ENCODE peak calls at places on chromosomes 3 and 15, in six cellular contexts. One of them, this sample, is unnamed.

GRCh38 chr3:55491296-55491816 is 4.2 kb upstream of the WNT5A start:
- DNase-seq in H1: no peak
- DNase-seq in trophoblast cell: no peak
- DNase-seq in neuronal stem cell: no peak
- DNase-seq in H9: no peak
- DNase-seq in IMR-90: peak; percentile 92
- DNase-seq in this sample: peak; percentile 74

GRCh38 chr3:160170409-160171370 is 54.5 kb upstream of the C3orf80 start:
- DNase-seq in IMR-90: no peak
- DNase-seq in neuronal stem cell: no peak
- DNase-seq in H9: no peak
- DNase-seq in trophoblast cell: peak; percentile 8
- DNase-seq in H1: no peak
- DNase-seq in this sample: no peak

GRCh38 chr3:10374311-10374710 is 53.4 kb upstream of the SEC13 start:
- DNase-seq in neuronal stem cell: no peak
- DNase-seq in H1: peak; percentile 42
- DNase-seq in H9: no peak
- DNase-seq in trophoblast cell: no peak
- DNase-seq in IMR-90: no peak
- DNase-seq in this sample: no peak

GRCh38 chr3:167913218-167913902 is 177.8 kb downstream of the SERPINI1 start:
- DNase-seq in neuronal stem cell: no peak
- DNase-seq in trophoblast cell: no peak
- DNase-seq in H1: no peak
- DNase-seq in H9: peak; percentile 52
- DNase-seq in IMR-90: peak; percentile 3
- DNase-seq in this sample: peak; percentile 54

GRCh38 chr3:171383206-171384018 is 76.8 kb downstream of the TNIK start:
- DNase-seq in IMR-90: peak; percentile 47
- DNase-seq in H9: no peak
- DNase-seq in trophoblast cell: peak; percentile 49
- DNase-seq in H1: no peak
- DNase-seq in neuronal stem cell: no peak
- DNase-seq in this sample: peak; percentile 47

GRCh38 chr3:108119398-108120109 is 28.7 kb upstream of the CD47 start:
- DNase-seq in trophoblast cell: no peak
- DNase-seq in H1: no peak
- DNase-seq in H9: no peak
- DNase-seq in neuronal stem cell: no peak
- DNase-seq in IMR-90: no peak
- DNase-seq in this sample: no peak

GRCh38 chr3:19216669-19217337 is 68.5 kb downstream of the KCNH8 start:
- DNase-seq in neuronal stem cell: no peak
- DNase-seq in H1: no peak
- DNase-seq in IMR-90: no peak
- DNase-seq in H9: no peak
- DNase-seq in trophoblast cell: no peak
- DNase-seq in this sample: no peak

GRCh38 chr3:183579967-183580720 is 24.6 kb upstream of the KLHL6 start:
- DNase-seq in H9: no peak
- DNase-seq in neuronal stem cell: no peak
- DNase-seq in H1: no peak
- DNase-seq in trophoblast cell: no peak
- DNase-seq in IMR-90: no peak
- DNase-seq in this sample: no peak

GRCh38 chr15:94231728-94232086 is 346 bp downstream of the MCTP2 start:
- DNase-seq in H1: no peak
- DNase-seq in neuronal stem cell: peak; percentile 5
- DNase-seq in trophoblast cell: no peak
- DNase-seq in IMR-90: no peak
- DNase-seq in H9: no peak
- DNase-seq in this sample: peak; percentile 70

GRCh38 chr3:23481660-23482278 is 278.6 kb downstream of the UBE2E2 start:
- DNase-seq in H1: no peak
- DNase-seq in trophoblast cell: no peak
- DNase-seq in IMR-90: no peak
- DNase-seq in neuronal stem cell: no peak
- DNase-seq in H9: no peak
- DNase-seq in this sample: peak; percentile 21

GRCh38 chr3:106635271-106635670 is 742.0 kb upstream of the CCDC54 start:
- DNase-seq in neuronal stem cell: no peak
- DNase-seq in H9: no peak
- DNase-seq in H1: no peak
- DNase-seq in trophoblast cell: no peak
- DNase-seq in IMR-90: peak; percentile 91
- DNase-seq in this sample: peak; percentile 56

GRCh38 chr15:81809543-81809942 is 236.3 kb downstream of the MEX3B start:
- DNase-seq in H9: peak; percentile 67
- DNase-seq in trophoblast cell: no peak
- DNase-seq in neuronal stem cell: no peak
- DNase-seq in IMR-90: peak; percentile 8
- DNase-seq in H1: no peak
- DNase-seq in this sample: no peak

GRCh38 chr3:197926418-197926817 is 23.6 kb upstream of the RPL35A start:
- DNase-seq in neuronal stem cell: no peak
- DNase-seq in H1: peak; percentile 89
- DNase-seq in trophoblast cell: no peak
- DNase-seq in H9: peak; percentile 67
- DNase-seq in IMR-90: no peak
- DNase-seq in this sample: no peak

GRCh38 chr15:40594429-40594836 is 384 bp downstream of the KNL1 start:
- DNase-seq in neuronal stem cell: no peak
- DNase-seq in H9: peak; percentile 69
- DNase-seq in trophoblast cell: peak; percentile 51
- DNase-seq in IMR-90: peak; percentile 16
- DNase-seq in H1: no peak
- DNase-seq in this sample: peak; percentile 76
- H2BK5ac ChIP-seq in neuronal stem cell: peak overlapping the region; percentile 99
- H2BK5ac ChIP-seq in H9: no peak overlapping the region
- H2BK5ac ChIP-seq in trophoblast cell: peak overlapping the region; percentile 94
- H2BK5ac ChIP-seq in IMR-90: no peak overlapping the region
- H2BK5ac ChIP-seq in H1: peak overlapping the region; percentile 91
- H2BK5ac ChIP-seq in this sample: no peak overlapping the region

GRCh38 chr15:66756220-66756769 is 54.3 kb downstream of the SMAD6 start:
- DNase-seq in neuronal stem cell: no peak
- DNase-seq in trophoblast cell: no peak
- DNase-seq in IMR-90: no peak
- DNase-seq in H9: no peak
- DNase-seq in H1: no peak
- DNase-seq in this sample: no peak

GRCh38 chr15:66754789-66755188 is 52.8 kb downstream of the SMAD6 start:
- DNase-seq in H9: no peak
- DNase-seq in IMR-90: no peak
- DNase-seq in neuronal stem cell: no peak
- DNase-seq in trophoblast cell: no peak
- DNase-seq in H1: no peak
- DNase-seq in this sample: no peak

GRCh38 chr15:66757030-66757429 is 55.0 kb downstream of the SMAD6 start:
- DNase-seq in H9: no peak
- DNase-seq in H1: no peak
- DNase-seq in trophoblast cell: no peak
- DNase-seq in neuronal stem cell: no peak
- DNase-seq in IMR-90: no peak
- DNase-seq in this sample: no peak

GRCh38 chr15:66753687-66754377 is 51.8 kb downstream of the SMAD6 start:
- DNase-seq in trophoblast cell: no peak
- DNase-seq in neuronal stem cell: no peak
- DNase-seq in IMR-90: no peak
- DNase-seq in H9: no peak
- DNase-seq in H1: no peak
- DNase-seq in this sample: no peak

DNA sequence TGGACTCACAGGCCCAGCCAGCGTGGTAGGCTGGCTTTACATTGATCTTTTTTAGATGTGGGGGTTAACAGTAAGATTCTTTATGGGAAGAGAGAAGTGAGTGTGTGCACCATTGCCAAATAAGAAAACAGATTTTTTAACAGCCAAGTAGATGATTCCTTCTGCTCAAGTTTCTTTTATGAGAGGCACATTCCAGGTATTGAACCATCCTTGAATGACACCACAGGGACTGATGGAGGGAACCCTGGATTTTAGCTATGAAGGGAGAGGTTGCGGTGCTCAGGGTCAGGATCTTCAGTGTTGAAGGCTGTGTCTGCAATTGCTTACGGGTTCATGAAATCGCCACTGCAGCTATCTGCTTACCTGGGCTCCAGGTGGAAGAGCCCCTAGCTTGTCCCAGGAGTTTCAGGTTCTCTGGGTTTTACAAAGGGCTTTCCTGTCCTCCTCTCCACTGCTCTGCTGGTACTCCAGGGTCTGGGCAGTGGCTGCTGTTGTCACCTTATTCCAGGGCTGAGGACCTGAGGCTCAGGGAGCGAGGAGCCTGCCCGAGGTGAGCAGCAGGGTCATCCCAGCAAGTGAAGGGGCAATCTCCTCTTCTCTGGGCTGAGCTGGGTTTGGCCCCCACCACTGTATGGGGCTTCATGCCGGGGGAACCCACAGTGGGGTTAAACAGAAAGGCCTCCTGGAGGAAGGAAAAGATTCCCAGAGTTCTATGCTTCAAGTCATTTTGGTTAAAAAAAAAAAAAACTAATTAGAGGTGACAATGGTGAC is 53.4 kb downstream of the SMAD6 start:
- DNase-seq in IMR-90: no peak
- DNase-seq in neuronal stem cell: no peak
- DNase-seq in H1: no peak
- DNase-seq in H9: no peak
- DNase-seq in trophoblast cell: no peak
- DNase-seq in this sample: no peak
- H3K79me1 ChIP-seq in IMR-90: peaks cover 52% of the 10 kb centered on the region
- H3K79me1 ChIP-seq in neuronal stem cell: no peaks in the 10 kb centered on the region
- H3K79me1 ChIP-seq in H1: no peaks in the 10 kb centered on the region
- H3K79me1 ChIP-seq in H9: no peaks in the 10 kb centered on the region
- H3K79me1 ChIP-seq in trophoblast cell: peaks cover under 1% of the 10 kb centered on the region
- H3K79me1 ChIP-seq in this sample: peaks cover 23% of the 10 kb centered on the region

DNA sequence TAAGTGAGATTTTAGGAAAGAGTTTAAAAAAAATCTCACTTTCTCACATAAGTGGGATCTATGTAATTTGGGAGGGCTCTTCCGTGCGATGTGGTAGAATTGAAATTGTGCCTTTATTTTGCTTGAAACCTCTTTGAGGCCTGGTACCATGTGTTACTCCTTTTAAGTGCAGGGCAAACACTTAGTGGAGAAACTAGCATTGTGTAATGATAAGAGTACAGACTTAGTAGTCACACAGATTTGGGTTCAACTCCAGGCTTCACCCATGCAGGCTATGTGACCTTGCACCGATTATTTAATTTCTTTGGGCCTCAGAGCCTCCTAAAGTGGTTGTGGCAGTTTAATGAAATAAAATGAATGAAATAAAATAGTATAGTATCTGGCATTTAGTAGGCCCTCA is 2.4 kb downstream of the PSMA4 start:
- DNase-seq in H9: no peak
- DNase-seq in neuronal stem cell: no peak
- DNase-seq in H1: no peak
- DNase-seq in IMR-90: no peak
- DNase-seq in trophoblast cell: no peak
- DNase-seq in this sample: no peak
- H3K9ac ChIP-seq in H9: no peak overlapping the region
- H3K9ac ChIP-seq in neuronal stem cell: no peak overlapping the region
- H3K9ac ChIP-seq in H1: no peak overlapping the region
- H3K9ac ChIP-seq in IMR-90: no peak overlapping the region
- H3K9ac ChIP-seq in trophoblast cell: no peak overlapping the region
- H3K9ac ChIP-seq in this sample: peak overlapping the region; percentile 98

DNA sequence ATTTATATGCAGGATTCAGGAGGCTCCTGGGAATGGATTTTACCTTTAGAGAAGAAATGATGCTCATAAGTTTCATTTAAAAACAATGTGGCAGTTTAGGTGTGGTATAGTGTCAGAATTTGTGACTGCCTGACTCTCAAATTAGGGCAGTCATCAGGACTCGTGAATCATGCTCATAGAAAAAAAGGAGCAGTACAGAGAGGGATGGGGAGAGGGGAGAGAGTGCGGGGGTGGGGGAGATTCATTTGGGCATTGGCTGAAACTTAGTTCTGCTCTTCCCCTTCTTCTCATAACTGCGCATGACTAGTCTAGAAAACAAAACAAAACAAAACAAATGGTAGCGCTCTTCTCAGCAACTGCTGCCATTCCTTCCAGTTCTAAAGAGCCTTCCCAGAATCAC is 44.3 kb downstream of the PRTG start:
- DNase-seq in trophoblast cell: no peak
- DNase-seq in H9: no peak
- DNase-seq in IMR-90: no peak
- DNase-seq in neuronal stem cell: no peak
- DNase-seq in H1: no peak
- DNase-seq in this sample: no peak
- H2BK5ac ChIP-seq in trophoblast cell: no peak overlapping the region
- H2BK5ac ChIP-seq in H9: no peak overlapping the region
- H2BK5ac ChIP-seq in IMR-90: no peak overlapping the region
- H2BK5ac ChIP-seq in neuronal stem cell: no peak overlapping the region
- H2BK5ac ChIP-seq in H1: no peak overlapping the region
- H2BK5ac ChIP-seq in this sample: no peak overlapping the region

DNA sequence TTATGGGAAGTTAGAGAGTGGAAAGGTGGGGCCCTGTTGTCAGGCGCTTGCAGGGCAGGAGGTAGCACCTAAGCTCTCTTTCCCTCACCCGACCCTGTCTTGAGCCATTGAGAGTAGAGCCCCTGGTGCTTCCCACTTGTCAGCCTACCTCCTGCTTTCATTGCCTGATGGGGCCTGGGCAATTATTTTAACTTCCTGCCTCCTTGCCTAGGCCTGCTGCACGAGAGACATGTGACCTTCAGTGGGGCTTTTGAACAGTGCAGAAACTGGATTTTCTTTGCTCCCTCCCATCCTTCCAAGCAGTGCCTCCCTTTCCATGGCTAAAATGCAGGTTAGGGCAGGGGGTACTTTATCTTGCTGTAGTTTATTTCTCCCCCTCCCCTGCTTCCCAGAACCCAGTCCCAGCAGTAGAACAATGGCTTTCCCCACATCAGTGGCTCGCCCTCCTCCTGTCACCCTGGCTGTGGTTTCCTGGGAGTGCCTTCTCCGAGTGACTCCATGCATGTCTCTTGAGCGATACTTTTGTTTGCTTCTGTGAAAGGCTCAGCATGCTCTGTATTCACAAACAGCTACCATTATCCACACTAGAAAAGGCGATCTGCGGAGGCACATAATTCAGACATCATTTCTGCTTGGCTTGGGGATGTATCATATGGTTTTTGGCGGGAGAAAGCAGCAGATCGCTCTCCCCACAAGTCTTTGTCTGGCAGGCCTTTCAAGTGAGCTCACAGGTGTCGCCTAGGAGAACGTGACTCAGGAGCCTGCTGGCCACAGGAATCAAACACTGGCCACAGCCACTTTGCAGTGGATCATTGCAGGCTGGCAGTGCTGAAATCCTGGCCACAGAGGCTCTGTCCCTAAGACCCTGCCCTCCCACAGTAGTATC is 24.1 kb downstream of the PDIA5 start:
- DNase-seq in H9: no peak
- DNase-seq in H1: no peak
- DNase-seq in trophoblast cell: no peak
- DNase-seq in IMR-90: peak; percentile 41
- DNase-seq in neuronal stem cell: peak; percentile 39
- DNase-seq in this sample: no peak
- H3K79me1 ChIP-seq in H9: no peaks in the 10 kb centered on the region
- H3K79me1 ChIP-seq in H1: peaks cover 5% of the 10 kb centered on the region
- H3K79me1 ChIP-seq in trophoblast cell: no peaks in the 10 kb centered on the region
- H3K79me1 ChIP-seq in IMR-90: peaks cover 13% of the 10 kb centered on the region
- H3K79me1 ChIP-seq in neuronal stem cell: no peaks in the 10 kb centered on the region
- H3K79me1 ChIP-seq in this sample: peaks cover 52% of the 10 kb centered on the region